ENCODE peak calls at places on chromosomes 1 and 21, in nine cellular contexts. One of them, this sample, is unnamed.

GRCh38 chr1:101613549-101613948 is 376.7 kb downstream of the S1PR1 start:
- DNase-seq in dorsolateral prefrontal cortex: no peak
- DNase-seq in keratinocyte: no peak
- DNase-seq in heart right ventricle: no peak
- DNase-seq in brain microvascular endothelial cell: no peak
- DNase-seq in pancreas: no peak
- DNase-seq in fibroblast of lung: no peak
- DNase-seq in HFF-Myc: no peak
- DNase-seq in esophagus squamous epithelium: no peak
- DNase-seq in this sample: no peak

GRCh38 chr1:168621356-168621755 is 45.0 kb downstream of the XCL1 start:
- DNase-seq in dorsolateral prefrontal cortex: no peak
- DNase-seq in keratinocyte: no peak
- DNase-seq in heart right ventricle: no peak
- DNase-seq in brain microvascular endothelial cell: peak; percentile 51
- DNase-seq in pancreas: no peak
- DNase-seq in fibroblast of lung: no peak
- DNase-seq in HFF-Myc: no peak
- DNase-seq in esophagus squamous epithelium: no peak
- DNase-seq in this sample: peak; percentile 57

GRCh38 chr1:201537028-201537427 is 1.9 kb upstream of the NAV1 start:
- DNase-seq in dorsolateral prefrontal cortex: no peak
- DNase-seq in keratinocyte: no peak
- DNase-seq in heart right ventricle: no peak
- DNase-seq in brain microvascular endothelial cell: no peak
- DNase-seq in pancreas: no peak
- DNase-seq in fibroblast of lung: no peak
- DNase-seq in HFF-Myc: no peak
- DNase-seq in esophagus squamous epithelium: no peak
- DNase-seq in this sample: no peak

GRCh38 chr1:186566140-186566850 is 105.4 kb upstream of the PDC start:
- DNase-seq in dorsolateral prefrontal cortex: no peak
- DNase-seq in keratinocyte: no peak
- DNase-seq in heart right ventricle: no peak
- DNase-seq in brain microvascular endothelial cell: peak; percentile 40
- DNase-seq in pancreas: no peak
- DNase-seq in fibroblast of lung: no peak
- DNase-seq in HFF-Myc: no peak
- DNase-seq in esophagus squamous epithelium: no peak
- DNase-seq in this sample: no peak

GRCh38 chr21:31733521-31734149 is 1.7 kb upstream of the SCAF4 start:
- DNase-seq in dorsolateral prefrontal cortex: no peak
- DNase-seq in keratinocyte: no peak
- DNase-seq in heart right ventricle: no peak
- DNase-seq in brain microvascular endothelial cell: no peak
- DNase-seq in pancreas: no peak
- DNase-seq in fibroblast of lung: no peak
- DNase-seq in HFF-Myc: no peak
- DNase-seq in esophagus squamous epithelium: no peak
- DNase-seq in this sample: no peak

GRCh38 chr1:153231363-153231762 is 14.0 kb downstream of the PRR9 start:
- DNase-seq in dorsolateral prefrontal cortex: no peak
- DNase-seq in keratinocyte: no peak
- DNase-seq in heart right ventricle: no peak
- DNase-seq in brain microvascular endothelial cell: no peak
- DNase-seq in pancreas: no peak
- DNase-seq in fibroblast of lung: no peak
- DNase-seq in HFF-Myc: no peak
- DNase-seq in esophagus squamous epithelium: no peak
- DNase-seq in this sample: no peak

GRCh38 chr1:155900161-155900560 is 11.0 kb downstream of the RIT1 start:
- DNase-seq in dorsolateral prefrontal cortex: no peak
- DNase-seq in keratinocyte: no peak
- DNase-seq in heart right ventricle: no peak
- DNase-seq in brain microvascular endothelial cell: no peak
- DNase-seq in pancreas: no peak
- DNase-seq in fibroblast of lung: no peak
- DNase-seq in HFF-Myc: no peak
- DNase-seq in esophagus squamous epithelium: no peak
- DNase-seq in this sample: no peak

GRCh38 chr1:8276173-8276914 is 41.6 kb upstream of the SLC45A1 start:
- DNase-seq in dorsolateral prefrontal cortex: no peak
- DNase-seq in keratinocyte: no peak
- DNase-seq in heart right ventricle: no peak
- DNase-seq in brain microvascular endothelial cell: no peak
- DNase-seq in pancreas: no peak
- DNase-seq in fibroblast of lung: no peak
- DNase-seq in HFF-Myc: no peak
- DNase-seq in esophagus squamous epithelium: no peak
- DNase-seq in this sample: no peak

GRCh38 chr21:38293765-38294164 is 37.0 kb downstream of the KCNJ15 start:
- DNase-seq in dorsolateral prefrontal cortex: no peak
- DNase-seq in keratinocyte: no peak
- DNase-seq in heart right ventricle: no peak
- DNase-seq in brain microvascular endothelial cell: no peak
- DNase-seq in pancreas: no peak
- DNase-seq in fibroblast of lung: no peak
- DNase-seq in HFF-Myc: no peak
- DNase-seq in esophagus squamous epithelium: no peak
- DNase-seq in this sample: no peak

GRCh38 chr1:42935313-42935624 is 23.4 kb downstream of the SLC2A1 start:
- DNase-seq in dorsolateral prefrontal cortex: no peak
- DNase-seq in keratinocyte: no peak
- DNase-seq in heart right ventricle: no peak
- DNase-seq in brain microvascular endothelial cell: no peak
- DNase-seq in pancreas: peak; percentile 40
- DNase-seq in fibroblast of lung: no peak
- DNase-seq in HFF-Myc: no peak
- DNase-seq in esophagus squamous epithelium: no peak
- DNase-seq in this sample: no peak

GRCh38 chr1:68104155-68104554 is 53.7 kb upstream of the DIRAS3 start:
- DNase-seq in dorsolateral prefrontal cortex: no peak
- DNase-seq in keratinocyte: no peak
- DNase-seq in heart right ventricle: no peak
- DNase-seq in brain microvascular endothelial cell: peak; percentile 78
- DNase-seq in pancreas: no peak
- DNase-seq in fibroblast of lung: peak; percentile 71
- DNase-seq in HFF-Myc: no peak
- DNase-seq in esophagus squamous epithelium: no peak
- DNase-seq in this sample: peak; percentile 73

GRCh38 chr1:172903581-172904220 is 147.0 kb downstream of the TNFSF18 start:
- DNase-seq in dorsolateral prefrontal cortex: no peak
- DNase-seq in keratinocyte: no peak
- DNase-seq in heart right ventricle: no peak
- DNase-seq in brain microvascular endothelial cell: no peak
- DNase-seq in pancreas: no peak
- DNase-seq in fibroblast of lung: peak; percentile 70
- DNase-seq in HFF-Myc: peak; percentile 69
- DNase-seq in esophagus squamous epithelium: no peak
- DNase-seq in this sample: peak; percentile 72

GRCh38 chr1:10968411-10968826 is 44.0 kb upstream of the TARDBP start:
- DNase-seq in dorsolateral prefrontal cortex: no peak
- DNase-seq in keratinocyte: no peak
- DNase-seq in heart right ventricle: no peak
- DNase-seq in brain microvascular endothelial cell: no peak
- DNase-seq in pancreas: peak; percentile 72
- DNase-seq in fibroblast of lung: no peak
- DNase-seq in HFF-Myc: no peak
- DNase-seq in esophagus squamous epithelium: no peak
- DNase-seq in this sample: no peak

GRCh38 chr1:115911298-115911697 is 65.0 kb upstream of the SLC22A15 start:
- DNase-seq in dorsolateral prefrontal cortex: no peak
- DNase-seq in keratinocyte: no peak
- DNase-seq in heart right ventricle: no peak
- DNase-seq in brain microvascular endothelial cell: no peak
- DNase-seq in pancreas: no peak
- DNase-seq in fibroblast of lung: no peak
- DNase-seq in HFF-Myc: no peak
- DNase-seq in esophagus squamous epithelium: no peak
- DNase-seq in this sample: no peak

GRCh38 chr21:23394458-23394857 is 2212.8 kb downstream of the MRPL39 start:
- DNase-seq in dorsolateral prefrontal cortex: no peak
- DNase-seq in keratinocyte: no peak
- DNase-seq in heart right ventricle: no peak
- DNase-seq in brain microvascular endothelial cell: no peak
- DNase-seq in pancreas: no peak
- DNase-seq in fibroblast of lung: no peak
- DNase-seq in HFF-Myc: no peak
- DNase-seq in esophagus squamous epithelium: no peak
- DNase-seq in this sample: no peak

GRCh38 chr1:57797084-57797483 is 373.2 kb upstream of the DAB1 start:
- DNase-seq in dorsolateral prefrontal cortex: no peak
- DNase-seq in keratinocyte: no peak
- DNase-seq in heart right ventricle: no peak
- DNase-seq in brain microvascular endothelial cell: no peak
- DNase-seq in pancreas: no peak
- DNase-seq in fibroblast of lung: no peak
- DNase-seq in HFF-Myc: no peak
- DNase-seq in esophagus squamous epithelium: no peak
- DNase-seq in this sample: no peak

GRCh38 chr1:18348354-18348753 is 132.4 kb upstream of the KLHDC7A start:
- DNase-seq in dorsolateral prefrontal cortex: no peak
- DNase-seq in keratinocyte: no peak
- DNase-seq in heart right ventricle: no peak
- DNase-seq in brain microvascular endothelial cell: no peak
- DNase-seq in pancreas: no peak
- DNase-seq in fibroblast of lung: no peak
- DNase-seq in HFF-Myc: no peak
- DNase-seq in esophagus squamous epithelium: no peak
- DNase-seq in this sample: no peak

DNA sequence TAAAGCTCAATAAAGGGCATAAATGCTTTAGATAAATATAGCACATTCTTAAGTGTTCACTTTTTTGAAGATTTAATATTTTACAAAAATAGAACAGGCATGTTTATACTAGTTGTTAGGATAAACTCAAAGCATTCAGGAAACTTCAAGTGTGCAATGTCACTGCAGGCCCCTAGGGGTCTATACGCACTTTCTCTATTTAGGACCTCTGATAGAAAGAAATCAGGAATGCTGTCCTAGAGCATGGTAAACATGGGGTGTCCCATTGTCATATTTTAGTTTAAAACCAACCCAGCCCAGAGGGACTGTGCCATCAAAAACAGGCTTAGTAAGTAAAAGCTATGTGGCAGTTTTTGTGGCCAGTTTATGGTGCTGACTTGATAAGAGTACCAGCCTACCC is 102.2 kb downstream of the BARHL2 start:
- DNase-seq in dorsolateral prefrontal cortex: no peak
- DNase-seq in keratinocyte: no peak
- DNase-seq in heart right ventricle: no peak
- DNase-seq in brain microvascular endothelial cell: no peak
- DNase-seq in pancreas: no peak
- DNase-seq in fibroblast of lung: no peak
- DNase-seq in HFF-Myc: no peak
- DNase-seq in esophagus squamous epithelium: no peak
- DNase-seq in this sample: no peak
- TF ChIP-seq CTCF in dorsolateral prefrontal cortex: peak; percentile 17
- TF ChIP-seq CTCF in keratinocyte: no peak
- TF ChIP-seq CTCF in heart right ventricle: peak; percentile 28
- TF ChIP-seq CTCF in brain microvascular endothelial cell: peak; percentile 47
- TF ChIP-seq CTCF in pancreas: no peak
- TF ChIP-seq CTCF in fibroblast of lung: no peak
- TF ChIP-seq CTCF in HFF-Myc: peak; percentile 17
- TF ChIP-seq CTCF in esophagus squamous epithelium: no peak
- TF ChIP-seq CTCF in this sample: peak; percentile 35

DNA sequence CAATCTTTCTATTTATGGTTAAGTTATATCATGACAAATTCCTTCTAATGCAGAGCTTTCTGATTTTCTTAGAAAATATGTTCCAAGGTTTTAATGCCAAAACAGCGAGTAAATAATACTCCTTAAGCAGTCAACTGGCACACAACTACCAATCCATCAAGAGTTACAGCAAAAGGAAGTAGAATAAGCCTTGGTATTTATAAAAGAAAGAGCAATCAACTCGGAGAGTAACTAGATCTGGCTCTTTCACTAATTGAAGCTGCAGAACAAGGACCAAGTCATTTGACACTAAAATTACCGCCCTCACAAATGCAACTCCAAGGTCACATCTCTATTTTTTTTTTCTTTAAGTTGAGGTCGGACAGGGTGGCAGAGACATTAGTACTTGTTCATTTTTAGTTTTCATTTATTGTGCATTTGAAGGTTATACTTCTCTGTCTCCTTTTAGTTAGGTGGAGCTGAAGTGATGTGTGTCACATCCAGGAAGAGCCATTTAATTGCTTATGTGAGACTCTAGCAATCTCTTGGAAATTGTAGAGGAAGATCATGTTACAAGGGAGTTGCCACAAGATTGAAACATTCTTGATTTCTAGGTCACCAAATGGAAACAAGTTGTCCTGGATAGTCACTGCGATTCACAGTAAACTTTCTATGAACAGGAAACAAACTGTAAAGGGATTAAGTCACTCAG is 138.0 kb upstream of the ADAMTS5 start:
- DNase-seq in dorsolateral prefrontal cortex: no peak
- DNase-seq in keratinocyte: no peak
- DNase-seq in heart right ventricle: no peak
- DNase-seq in brain microvascular endothelial cell: peak; percentile 8
- DNase-seq in pancreas: no peak
- DNase-seq in fibroblast of lung: peak; percentile 44
- DNase-seq in HFF-Myc: no peak
- DNase-seq in esophagus squamous epithelium: no peak
- DNase-seq in this sample: peak; percentile 52
- H3K4me3 ChIP-seq in dorsolateral prefrontal cortex: no peak overlapping the region
- H3K4me3 ChIP-seq in keratinocyte: no peak overlapping the region
- H3K4me3 ChIP-seq in heart right ventricle: no peak overlapping the region
- H3K4me3 ChIP-seq in brain microvascular endothelial cell: no peak overlapping the region
- H3K4me3 ChIP-seq in pancreas: no peak overlapping the region
- H3K4me3 ChIP-seq in fibroblast of lung: no peak overlapping the region
- H3K4me3 ChIP-seq in HFF-Myc: no peak overlapping the region
- H3K4me3 ChIP-seq in esophagus squamous epithelium: no peak overlapping the region
- H3K4me3 ChIP-seq in this sample: no peak overlapping the region

GRCh38 chr1:103783944-103784377 is 34.3 kb downstream of the AMY1C start:
- DNase-seq in dorsolateral prefrontal cortex: no peak
- DNase-seq in keratinocyte: no peak
- DNase-seq in heart right ventricle: no peak
- DNase-seq in brain microvascular endothelial cell: no peak
- DNase-seq in pancreas: no peak
- DNase-seq in fibroblast of lung: no peak
- DNase-seq in HFF-Myc: no peak
- DNase-seq in esophagus squamous epithelium: no peak
- DNase-seq in this sample: no peak

GRCh38 chr1:103790172-103790571 is 40.5 kb downstream of the AMY1C start:
- DNase-seq in dorsolateral prefrontal cortex: no peak
- DNase-seq in keratinocyte: no peak
- DNase-seq in heart right ventricle: no peak
- DNase-seq in brain microvascular endothelial cell: no peak
- DNase-seq in pancreas: no peak
- DNase-seq in fibroblast of lung: no peak
- DNase-seq in HFF-Myc: no peak
- DNase-seq in esophagus squamous epithelium: no peak
- DNase-seq in this sample: no peak

GRCh38 chr1:103788377-103788776 is 38.7 kb downstream of the AMY1C start:
- DNase-seq in dorsolateral prefrontal cortex: no peak
- DNase-seq in keratinocyte: no peak
- DNase-seq in heart right ventricle: no peak
- DNase-seq in brain microvascular endothelial cell: no peak
- DNase-seq in pancreas: no peak
- DNase-seq in fibroblast of lung: peak; percentile 2
- DNase-seq in HFF-Myc: no peak
- DNase-seq in esophagus squamous epithelium: no peak
- DNase-seq in this sample: peak; percentile 27
- TF ChIP-seq CTCF in dorsolateral prefrontal cortex: no peak
- TF ChIP-seq CTCF in keratinocyte: no peak
- TF ChIP-seq CTCF in heart right ventricle: peak; percentile 43
- TF ChIP-seq CTCF in brain microvascular endothelial cell: no peak
- TF ChIP-seq CTCF in pancreas: no peak
- TF ChIP-seq CTCF in fibroblast of lung: no peak
- TF ChIP-seq CTCF in HFF-Myc: no peak
- TF ChIP-seq CTCF in esophagus squamous epithelium: no peak
- TF ChIP-seq CTCF in this sample: no peak

GRCh38 chr1:89624715-89625323 is 8.1 kb upstream of the LRRC8C start:
- DNase-seq in dorsolateral prefrontal cortex: no peak
- DNase-seq in keratinocyte: no peak
- DNase-seq in heart right ventricle: no peak
- DNase-seq in brain microvascular endothelial cell: no peak
- DNase-seq in pancreas: no peak
- DNase-seq in fibroblast of lung: no peak
- DNase-seq in HFF-Myc: no peak
- DNase-seq in esophagus squamous epithelium: no peak
- DNase-seq in this sample: no peak
- H3K4me3 ChIP-seq in dorsolateral prefrontal cortex: no peak overlapping the region
- H3K4me3 ChIP-seq in keratinocyte: no peak overlapping the region
- H3K4me3 ChIP-seq in heart right ventricle: no peak overlapping the region
- H3K4me3 ChIP-seq in brain microvascular endothelial cell: no peak overlapping the region
- H3K4me3 ChIP-seq in pancreas: no peak overlapping the region
- H3K4me3 ChIP-seq in fibroblast of lung: no peak overlapping the region
- H3K4me3 ChIP-seq in HFF-Myc: no peak overlapping the region
- H3K4me3 ChIP-seq in esophagus squamous epithelium: no peak overlapping the region
- H3K4me3 ChIP-seq in this sample: no peak overlapping the region

This sample was measured in cardiac fibroblast.